ENCODE peak calls at places on chromosomes 1 and 21, in six cellular contexts. One of them, this sample, is unnamed.

GRCh38 chr21:44670642-44671432 is 4.1 kb upstream of the KRTAP12-2 start:
- DNase-seq in transverse colon: no peak
- DNase-seq in SK-N-SH: no peak
- DNase-seq in esophagus muscularis mucosa: no peak
- DNase-seq in sigmoid colon: no peak
- DNase-seq in K562: no peak
- DNase-seq in this sample: no peak

GRCh38 chr1:233440952-233441401 is 113.5 kb downstream of the MAP3K21 start:
- DNase-seq in transverse colon: no peak
- DNase-seq in SK-N-SH: peak
- DNase-seq in esophagus muscularis mucosa: no peak
- DNase-seq in sigmoid colon: no peak
- DNase-seq in K562: peak
- DNase-seq in this sample: no peak

GRCh38 chr1:221174598-221174997 is 295.4 kb downstream of the HLX start:
- DNase-seq in transverse colon: no peak
- DNase-seq in SK-N-SH: no peak
- DNase-seq in esophagus muscularis mucosa: no peak
- DNase-seq in sigmoid colon: no peak
- DNase-seq in K562: peak
- DNase-seq in this sample: no peak

GRCh38 chr1:52867060-52867845 is 24.7 kb downstream of the ZYG11A start:
- DNase-seq in transverse colon: no peak
- DNase-seq in SK-N-SH: no peak
- DNase-seq in esophagus muscularis mucosa: no peak
- DNase-seq in sigmoid colon: no peak
- DNase-seq in K562: no peak
- DNase-seq in this sample: no peak

GRCh38 chr1:224501836-224502235 is 67.2 kb upstream of the WDR26 start:
- DNase-seq in transverse colon: no peak
- DNase-seq in SK-N-SH: no peak
- DNase-seq in esophagus muscularis mucosa: no peak
- DNase-seq in sigmoid colon: no peak
- DNase-seq in K562: no peak
- DNase-seq in this sample: no peak

GRCh38 chr21:22020221-22020620 is 1022.0 kb downstream of the NCAM2 start:
- DNase-seq in transverse colon: no peak
- DNase-seq in SK-N-SH: no peak
- DNase-seq in esophagus muscularis mucosa: no peak
- DNase-seq in sigmoid colon: no peak
- DNase-seq in K562: no peak
- DNase-seq in this sample: no peak

GRCh38 chr21:32940079-32941014 is 85.4 kb upstream of the OLIG2 start:
- DNase-seq in transverse colon: peak
- DNase-seq in SK-N-SH: peak
- DNase-seq in esophagus muscularis mucosa: no peak
- DNase-seq in sigmoid colon: no peak
- DNase-seq in K562: peak
- DNase-seq in this sample: peak

GRCh38 chr1:23548704-23549143 is 10.6 kb downstream of the ID3 start:
- DNase-seq in transverse colon: peak
- DNase-seq in SK-N-SH: no peak
- DNase-seq in esophagus muscularis mucosa: no peak
- DNase-seq in sigmoid colon: peak
- DNase-seq in K562: peak
- DNase-seq in this sample: no peak

GRCh38 chr1:45499415-45499769 is 481 bp downstream of the CCDC163 start:
- DNase-seq in transverse colon: no peak
- DNase-seq in SK-N-SH: peak
- DNase-seq in esophagus muscularis mucosa: no peak
- DNase-seq in sigmoid colon: peak
- DNase-seq in K562: no peak
- DNase-seq in this sample: no peak

GRCh38 chr21:20998456-20998789 is 214 bp downstream of the NCAM2 start:
- DNase-seq in transverse colon: no peak
- DNase-seq in SK-N-SH: no peak
- DNase-seq in esophagus muscularis mucosa: no peak
- DNase-seq in sigmoid colon: no peak
- DNase-seq in K562: no peak
- DNase-seq in this sample: no peak

GRCh38 chr21:32572574-32573420 is 12.5 kb downstream of the TCP10L start:
- DNase-seq in transverse colon: peak
- DNase-seq in SK-N-SH: no peak
- DNase-seq in esophagus muscularis mucosa: no peak
- DNase-seq in sigmoid colon: no peak
- DNase-seq in K562: peak
- DNase-seq in this sample: peak

GRCh38 chr1:33399375-33399774 is 31.5 kb downstream of the PHC2 start:
- DNase-seq in transverse colon: no peak
- DNase-seq in SK-N-SH: no peak
- DNase-seq in esophagus muscularis mucosa: no peak
- DNase-seq in sigmoid colon: no peak
- DNase-seq in K562: no peak
- DNase-seq in this sample: no peak

GRCh38 chr1:170075186-170075585 is 691 bp upstream of the KIFAP3 start:
- DNase-seq in transverse colon: no peak
- DNase-seq in SK-N-SH: no peak
- DNase-seq in esophagus muscularis mucosa: no peak
- DNase-seq in sigmoid colon: no peak
- DNase-seq in K562: no peak
- DNase-seq in this sample: no peak

GRCh38 chr1:151989131-151989868 is 4.4 kb downstream of the S100A10 start:
- DNase-seq in transverse colon: peak
- DNase-seq in SK-N-SH: no peak
- DNase-seq in esophagus muscularis mucosa: no peak
- DNase-seq in sigmoid colon: peak
- DNase-seq in K562: no peak
- DNase-seq in this sample: peak

GRCh38 chr1:113372546-113372945 is 17.8 kb upstream of the MAGI3 start:
- DNase-seq in transverse colon: no peak
- DNase-seq in SK-N-SH: no peak
- DNase-seq in esophagus muscularis mucosa: no peak
- DNase-seq in sigmoid colon: no peak
- DNase-seq in K562: no peak
- DNase-seq in this sample: no peak

GRCh38 chr1:148318123-148318899 is 164.8 kb downstream of the PPIAL4G start:
- DNase-seq in transverse colon: peak
- DNase-seq in SK-N-SH: no peak
- DNase-seq in esophagus muscularis mucosa: peak
- DNase-seq in sigmoid colon: no peak
- DNase-seq in K562: no peak
- DNase-seq in this sample: no peak

GRCh38 chr1:225470691-225471452 is 43.0 kb upstream of the LBR start:
- DNase-seq in transverse colon: no peak
- DNase-seq in SK-N-SH: no peak
- DNase-seq in esophagus muscularis mucosa: no peak
- DNase-seq in sigmoid colon: peak
- DNase-seq in K562: no peak
- DNase-seq in this sample: no peak

GRCh38 chr1:27528701-27529637 is 39.0 kb upstream of the WASF2 start:
- DNase-seq in transverse colon: peak
- DNase-seq in SK-N-SH: no peak
- DNase-seq in esophagus muscularis mucosa: no peak
- DNase-seq in sigmoid colon: peak
- DNase-seq in K562: peak
- DNase-seq in this sample: no peak

GRCh38 chr1:109757936-109758786 is 5.6 kb downstream of the EPS8L3 start:
- DNase-seq in transverse colon: peak
- DNase-seq in SK-N-SH: no peak
- DNase-seq in esophagus muscularis mucosa: no peak
- DNase-seq in sigmoid colon: no peak
- DNase-seq in K562: no peak
- DNase-seq in this sample: no peak

GRCh38 chr1:70043806-70044205 is 161.6 kb downstream of the LRRC40 start:
- DNase-seq in transverse colon: no peak
- DNase-seq in SK-N-SH: no peak
- DNase-seq in esophagus muscularis mucosa: no peak
- DNase-seq in sigmoid colon: no peak
- DNase-seq in K562: peak
- DNase-seq in this sample: no peak

GRCh38 chr1:245671966-245672767 is 517.4 kb downstream of the KIF26B start:
- DNase-seq in transverse colon: no peak
- DNase-seq in SK-N-SH: no peak
- DNase-seq in esophagus muscularis mucosa: no peak
- DNase-seq in sigmoid colon: no peak
- DNase-seq in K562: no peak
- DNase-seq in this sample: peak
- TF ChIP-seq POLR2AphosphoS5 in transverse colon: no peak
- TF ChIP-seq POLR2AphosphoS5 in SK-N-SH: no peak
- TF ChIP-seq POLR2AphosphoS5 in esophagus muscularis mucosa: no peak
- TF ChIP-seq POLR2AphosphoS5 in sigmoid colon: no peak
- TF ChIP-seq POLR2AphosphoS5 in K562: no peak
- TF ChIP-seq POLR2AphosphoS5 in this sample: no peak

GRCh38 chr1:95983831-95984230 is 737.8 kb upstream of the PTBP2 start:
- DNase-seq in transverse colon: no peak
- DNase-seq in SK-N-SH: no peak
- DNase-seq in esophagus muscularis mucosa: no peak
- DNase-seq in sigmoid colon: no peak
- DNase-seq in K562: no peak
- DNase-seq in this sample: no peak
- TF ChIP-seq EP300 in transverse colon: no peak
- TF ChIP-seq EP300 in SK-N-SH: no peak
- TF ChIP-seq EP300 in esophagus muscularis mucosa: no peak
- TF ChIP-seq EP300 in sigmoid colon: no peak
- TF ChIP-seq EP300 in K562: no peak
- TF ChIP-seq EP300 in this sample: no peak

DNA sequence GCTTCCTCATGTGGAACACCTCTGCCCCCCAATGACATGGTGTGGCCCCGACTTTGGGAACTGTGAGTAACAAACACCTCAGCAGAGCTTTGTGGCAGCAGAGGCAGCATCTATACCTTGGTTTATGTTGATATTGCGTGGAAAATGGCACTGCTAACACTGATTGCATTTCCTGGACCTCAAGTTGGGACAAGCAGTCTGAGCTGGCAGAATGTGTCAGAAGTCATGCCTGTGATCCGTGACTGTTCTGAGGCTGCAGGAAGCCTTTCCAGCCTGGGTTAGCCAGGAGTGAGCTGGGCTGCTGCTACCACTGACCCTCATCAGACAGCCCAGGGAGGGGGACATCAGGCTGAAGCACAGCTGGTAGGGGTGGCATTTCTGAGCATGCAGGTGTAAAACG is 268.5 kb downstream of the KCNJ6 start:
- DNase-seq in transverse colon: no peak
- DNase-seq in SK-N-SH: no peak
- DNase-seq in esophagus muscularis mucosa: no peak
- DNase-seq in sigmoid colon: no peak
- DNase-seq in K562: no peak
- DNase-seq in this sample: no peak
- TF ChIP-seq POLR2AphosphoS5 in transverse colon: no peak
- TF ChIP-seq POLR2AphosphoS5 in SK-N-SH: no peak
- TF ChIP-seq POLR2AphosphoS5 in esophagus muscularis mucosa: no peak
- TF ChIP-seq POLR2AphosphoS5 in sigmoid colon: no peak
- TF ChIP-seq POLR2AphosphoS5 in K562: no peak
- TF ChIP-seq POLR2AphosphoS5 in this sample: no peak

GRCh38 chr1:59057211-59057694 is 239.6 kb upstream of the FGGY start:
- DNase-seq in transverse colon: peak
- DNase-seq in SK-N-SH: peak
- DNase-seq in esophagus muscularis mucosa: peak
- DNase-seq in sigmoid colon: peak
- DNase-seq in K562: no peak
- DNase-seq in this sample: peak
- TF ChIP-seq EP300 in transverse colon: no peak
- TF ChIP-seq EP300 in SK-N-SH: peak
- TF ChIP-seq EP300 in esophagus muscularis mucosa: no peak
- TF ChIP-seq EP300 in sigmoid colon: peak
- TF ChIP-seq EP300 in K562: no peak
- TF ChIP-seq EP300 in this sample: peak

GRCh38 chr1:197919523-197920301 is 2.5 kb downstream of the LHX9 start:
- DNase-seq in transverse colon: no peak
- DNase-seq in SK-N-SH: peak
- DNase-seq in esophagus muscularis mucosa: no peak
- DNase-seq in sigmoid colon: no peak
- DNase-seq in K562: no peak
- DNase-seq in this sample: no peak
- TF ChIP-seq POLR2AphosphoS5 in transverse colon: no peak
- TF ChIP-seq POLR2AphosphoS5 in SK-N-SH: no peak
- TF ChIP-seq POLR2AphosphoS5 in esophagus muscularis mucosa: no peak
- TF ChIP-seq POLR2AphosphoS5 in sigmoid colon: peak
- TF ChIP-seq POLR2AphosphoS5 in K562: no peak
- TF ChIP-seq POLR2AphosphoS5 in this sample: no peak

DNA sequence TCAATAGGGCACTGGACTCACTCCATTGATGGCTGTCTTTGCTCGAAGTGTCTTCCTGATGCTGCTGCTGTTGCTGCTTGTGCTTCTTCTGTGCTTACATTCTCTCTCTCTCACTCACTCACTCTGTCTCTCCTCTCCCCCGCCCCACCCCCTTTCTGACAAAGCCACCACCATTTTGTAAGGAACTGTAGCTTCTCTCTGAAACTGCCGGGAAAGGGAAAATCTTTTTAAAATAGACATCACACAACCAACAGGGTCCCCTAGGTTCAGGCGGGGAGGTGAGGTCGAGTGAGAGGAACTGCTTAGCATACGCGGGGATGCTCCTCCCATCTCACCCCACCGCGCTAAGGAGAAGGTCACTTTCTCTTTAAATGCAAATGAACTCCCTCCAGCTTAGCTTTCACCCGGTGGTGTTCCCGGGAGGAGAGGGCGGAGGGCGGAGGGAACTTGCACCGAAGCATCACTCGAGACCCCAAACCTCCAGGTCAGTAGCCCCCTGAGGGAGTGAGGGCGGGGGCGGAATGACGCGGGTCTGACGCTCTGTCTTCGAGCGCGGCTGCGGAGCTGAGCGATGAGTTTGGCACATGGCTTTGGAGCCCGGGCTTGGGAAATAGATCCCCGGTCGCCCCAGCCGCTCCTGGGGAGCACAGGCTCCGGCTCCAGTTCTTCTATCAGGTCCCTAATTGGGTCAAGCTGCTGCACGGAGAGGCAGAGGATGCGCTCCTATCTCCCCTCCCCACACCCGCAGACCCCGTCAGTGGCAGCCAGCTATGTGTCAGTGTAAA is at the start of gene CCDC28B:
- DNase-seq in transverse colon: peak
- DNase-seq in SK-N-SH: peak
- DNase-seq in esophagus muscularis mucosa: no peak
- DNase-seq in sigmoid colon: peak
- DNase-seq in K562: peak
- DNase-seq in this sample: peak
- TF ChIP-seq EP300 in transverse colon: no peak
- TF ChIP-seq EP300 in SK-N-SH: no peak
- TF ChIP-seq EP300 in esophagus muscularis mucosa: no peak
- TF ChIP-seq EP300 in sigmoid colon: no peak
- TF ChIP-seq EP300 in K562: no peak
- TF ChIP-seq EP300 in this sample: no peak

GRCh38 chr1:183308719-183309118 is 109.5 kb downstream of the NMNAT2 start:
- DNase-seq in transverse colon: no peak
- DNase-seq in SK-N-SH: no peak
- DNase-seq in esophagus muscularis mucosa: no peak
- DNase-seq in sigmoid colon: no peak
- DNase-seq in K562: no peak
- DNase-seq in this sample: no peak

GRCh38 chr1:183315987-183316758 is 102.0 kb downstream of the NMNAT2 start:
- DNase-seq in transverse colon: no peak
- DNase-seq in SK-N-SH: peak
- DNase-seq in esophagus muscularis mucosa: no peak
- DNase-seq in sigmoid colon: no peak
- DNase-seq in K562: no peak
- DNase-seq in this sample: no peak

GRCh38 chr1:183306317-183307042 is 111.7 kb downstream of the NMNAT2 start:
- DNase-seq in transverse colon: no peak
- DNase-seq in SK-N-SH: no peak
- DNase-seq in esophagus muscularis mucosa: no peak
- DNase-seq in sigmoid colon: no peak
- DNase-seq in K562: peak
- DNase-seq in this sample: no peak

GRCh38 chr1:183310753-183311465 is 107.3 kb downstream of the NMNAT2 start:
- DNase-seq in transverse colon: no peak
- DNase-seq in SK-N-SH: no peak
- DNase-seq in esophagus muscularis mucosa: no peak
- DNase-seq in sigmoid colon: no peak
- DNase-seq in K562: no peak
- DNase-seq in this sample: no peak
- TF ChIP-seq POLR2AphosphoS5 in transverse colon: no peak
- TF ChIP-seq POLR2AphosphoS5 in SK-N-SH: no peak
- TF ChIP-seq POLR2AphosphoS5 in esophagus muscularis mucosa: peak
- TF ChIP-seq POLR2AphosphoS5 in sigmoid colon: no peak
- TF ChIP-seq POLR2AphosphoS5 in K562: no peak
- TF ChIP-seq POLR2AphosphoS5 in this sample: no peak